ENCODE peak calls at places on chromosomes 11 and 22, in ten cellular contexts. One of them, this sample, is unnamed. For H3K9me3, the result is how much of the 10 kb centered on the place peaks cover.

GRCh38 chr11:113847580-113847979 is 27.8 kb downstream of the USP28 start:
- DNase-seq in tibial nerve: no peak
- DNase-seq in heart left ventricle: no peak
- DNase-seq in adrenal gland: no peak
- DNase-seq in mucosa of descending colon: no peak
- DNase-seq in Peyer's patch: no peak
- DNase-seq in cardiac muscle cell: no peak
- DNase-seq in CD8-positive, alpha-beta memory T cell: no peak
- DNase-seq in fibroblast of lung: no peak
- DNase-seq in trophoblast cell: no peak
- DNase-seq in this sample: no peak

GRCh38 chr11:87740968-87741367 is 434.3 kb downstream of the RAB38 start:
- DNase-seq in tibial nerve: no peak
- DNase-seq in heart left ventricle: no peak
- DNase-seq in adrenal gland: no peak
- DNase-seq in mucosa of descending colon: peak
- DNase-seq in Peyer's patch: no peak
- DNase-seq in cardiac muscle cell: no peak
- DNase-seq in CD8-positive, alpha-beta memory T cell: no peak
- DNase-seq in fibroblast of lung: no peak
- DNase-seq in trophoblast cell: no peak
- DNase-seq in this sample: no peak

GRCh38 chr22:37234736-37235711 is 9.0 kb downstream of the RAC2 start:
- DNase-seq in tibial nerve: no peak
- DNase-seq in heart left ventricle: no peak
- DNase-seq in adrenal gland: no peak
- DNase-seq in mucosa of descending colon: no peak
- DNase-seq in Peyer's patch: peak
- DNase-seq in cardiac muscle cell: no peak
- DNase-seq in CD8-positive, alpha-beta memory T cell: no peak
- DNase-seq in fibroblast of lung: no peak
- DNase-seq in trophoblast cell: no peak
- DNase-seq in this sample: no peak

GRCh38 chr11:122453586-122453985 is 201.9 kb upstream of the UBASH3B start:
- DNase-seq in tibial nerve: no peak
- DNase-seq in heart left ventricle: no peak
- DNase-seq in adrenal gland: no peak
- DNase-seq in mucosa of descending colon: no peak
- DNase-seq in Peyer's patch: no peak
- DNase-seq in cardiac muscle cell: no peak
- DNase-seq in CD8-positive, alpha-beta memory T cell: no peak
- DNase-seq in fibroblast of lung: peak
- DNase-seq in trophoblast cell: no peak
- DNase-seq in this sample: no peak

GRCh38 chr11:16080688-16081388 is 275.5 kb downstream of the SOX6 start:
- DNase-seq in tibial nerve: no peak
- DNase-seq in heart left ventricle: no peak
- DNase-seq in adrenal gland: no peak
- DNase-seq in mucosa of descending colon: no peak
- DNase-seq in Peyer's patch: no peak
- DNase-seq in cardiac muscle cell: no peak
- DNase-seq in CD8-positive, alpha-beta memory T cell: no peak
- DNase-seq in fibroblast of lung: no peak
- DNase-seq in trophoblast cell: no peak
- DNase-seq in this sample: no peak

GRCh38 chr11:124085583-124085982 is 29.7 kb upstream of the VWA5A start:
- DNase-seq in tibial nerve: no peak
- DNase-seq in heart left ventricle: no peak
- DNase-seq in adrenal gland: no peak
- DNase-seq in mucosa of descending colon: no peak
- DNase-seq in Peyer's patch: no peak
- DNase-seq in cardiac muscle cell: no peak
- DNase-seq in CD8-positive, alpha-beta memory T cell: no peak
- DNase-seq in fibroblast of lung: no peak
- DNase-seq in trophoblast cell: peak
- DNase-seq in this sample: no peak

GRCh38 chr11:116086426-116086825 is 582.2 kb upstream of the CADM1 start:
- DNase-seq in tibial nerve: no peak
- DNase-seq in heart left ventricle: no peak
- DNase-seq in adrenal gland: no peak
- DNase-seq in mucosa of descending colon: no peak
- DNase-seq in Peyer's patch: no peak
- DNase-seq in cardiac muscle cell: no peak
- DNase-seq in CD8-positive, alpha-beta memory T cell: no peak
- DNase-seq in fibroblast of lung: no peak
- DNase-seq in trophoblast cell: no peak
- DNase-seq in this sample: no peak

GRCh38 chr22:30045001-30045887 is 35.0 kb upstream of the HORMAD2 start:
- DNase-seq in tibial nerve: no peak
- DNase-seq in heart left ventricle: no peak
- DNase-seq in adrenal gland: no peak
- DNase-seq in mucosa of descending colon: no peak
- DNase-seq in Peyer's patch: no peak
- DNase-seq in cardiac muscle cell: no peak
- DNase-seq in CD8-positive, alpha-beta memory T cell: no peak
- DNase-seq in fibroblast of lung: no peak
- DNase-seq in trophoblast cell: no peak
- DNase-seq in this sample: no peak

GRCh38 chr11:74820763-74821162 is 72.1 kb downstream of the RNF169 start:
- DNase-seq in tibial nerve: no peak
- DNase-seq in heart left ventricle: no peak
- DNase-seq in adrenal gland: no peak
- DNase-seq in mucosa of descending colon: no peak
- DNase-seq in Peyer's patch: no peak
- DNase-seq in cardiac muscle cell: peak
- DNase-seq in CD8-positive, alpha-beta memory T cell: no peak
- DNase-seq in fibroblast of lung: peak
- DNase-seq in trophoblast cell: no peak
- DNase-seq in this sample: no peak

DNA sequence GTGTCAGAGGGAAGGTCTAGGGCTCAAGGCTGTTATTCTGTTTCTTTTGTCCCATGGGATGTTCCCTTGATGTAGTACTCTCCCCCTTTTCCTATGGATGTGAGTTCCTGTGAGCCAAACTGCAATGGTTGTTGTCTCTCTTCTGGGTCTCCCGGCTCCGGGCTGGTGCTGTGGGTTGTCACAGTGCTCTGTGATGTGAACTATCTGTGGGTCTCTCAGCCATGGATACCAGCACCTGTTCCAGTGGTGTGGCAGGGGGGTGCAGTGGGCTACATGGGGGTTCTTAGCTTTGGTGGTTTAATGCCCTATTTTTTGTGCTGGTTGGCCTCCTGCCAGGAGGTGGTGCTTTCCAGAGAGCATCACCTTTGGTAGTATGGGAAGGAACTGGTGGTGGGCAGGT is 941.1 kb downstream of the KCNA4 start:
- DNase-seq in tibial nerve: no peak
- DNase-seq in heart left ventricle: no peak
- DNase-seq in adrenal gland: no peak
- DNase-seq in mucosa of descending colon: no peak
- DNase-seq in Peyer's patch: no peak
- DNase-seq in cardiac muscle cell: no peak
- DNase-seq in CD8-positive, alpha-beta memory T cell: no peak
- DNase-seq in fibroblast of lung: no peak
- DNase-seq in trophoblast cell: no peak
- DNase-seq in this sample: no peak
- H3K9me3 ChIP-seq in tibial nerve: under half
- H3K9me3 ChIP-seq in heart left ventricle: under half
- H3K9me3 ChIP-seq in adrenal gland: under half
- H3K9me3 ChIP-seq in mucosa of descending colon: under half
- H3K9me3 ChIP-seq in Peyer's patch: under half
- H3K9me3 ChIP-seq in cardiac muscle cell: under half
- H3K9me3 ChIP-seq in CD8-positive, alpha-beta memory T cell: under half
- H3K9me3 ChIP-seq in fibroblast of lung: under half
- H3K9me3 ChIP-seq in trophoblast cell: under half
- H3K9me3 ChIP-seq in this sample: half or more

GRCh38 chr22:24502540-24502939 is 7.4 kb downstream of the UPB1 start:
- DNase-seq in tibial nerve: no peak
- DNase-seq in heart left ventricle: no peak
- DNase-seq in adrenal gland: no peak
- DNase-seq in mucosa of descending colon: no peak
- DNase-seq in Peyer's patch: no peak
- DNase-seq in cardiac muscle cell: no peak
- DNase-seq in CD8-positive, alpha-beta memory T cell: no peak
- DNase-seq in fibroblast of lung: no peak
- DNase-seq in trophoblast cell: no peak
- DNase-seq in this sample: no peak

GRCh38 chr22:24501366-24502005 is 6.4 kb downstream of the UPB1 start:
- DNase-seq in tibial nerve: no peak
- DNase-seq in heart left ventricle: no peak
- DNase-seq in adrenal gland: no peak
- DNase-seq in mucosa of descending colon: no peak
- DNase-seq in Peyer's patch: no peak
- DNase-seq in cardiac muscle cell: no peak
- DNase-seq in CD8-positive, alpha-beta memory T cell: no peak
- DNase-seq in fibroblast of lung: no peak
- DNase-seq in trophoblast cell: no peak
- DNase-seq in this sample: no peak

GRCh38 chr22:24503137-24503850 is 8.2 kb downstream of the UPB1 start:
- DNase-seq in tibial nerve: peak
- DNase-seq in heart left ventricle: peak
- DNase-seq in adrenal gland: peak
- DNase-seq in mucosa of descending colon: peak
- DNase-seq in Peyer's patch: peak
- DNase-seq in cardiac muscle cell: peak
- DNase-seq in CD8-positive, alpha-beta memory T cell: peak
- DNase-seq in fibroblast of lung: peak
- DNase-seq in trophoblast cell: peak
- DNase-seq in this sample: peak

GRCh38 chr22:24505337-24505736 is 10.2 kb downstream of the UPB1 start:
- DNase-seq in tibial nerve: no peak
- DNase-seq in heart left ventricle: no peak
- DNase-seq in adrenal gland: no peak
- DNase-seq in mucosa of descending colon: no peak
- DNase-seq in Peyer's patch: no peak
- DNase-seq in cardiac muscle cell: no peak
- DNase-seq in CD8-positive, alpha-beta memory T cell: no peak
- DNase-seq in fibroblast of lung: no peak
- DNase-seq in trophoblast cell: no peak
- DNase-seq in this sample: no peak

DNA sequence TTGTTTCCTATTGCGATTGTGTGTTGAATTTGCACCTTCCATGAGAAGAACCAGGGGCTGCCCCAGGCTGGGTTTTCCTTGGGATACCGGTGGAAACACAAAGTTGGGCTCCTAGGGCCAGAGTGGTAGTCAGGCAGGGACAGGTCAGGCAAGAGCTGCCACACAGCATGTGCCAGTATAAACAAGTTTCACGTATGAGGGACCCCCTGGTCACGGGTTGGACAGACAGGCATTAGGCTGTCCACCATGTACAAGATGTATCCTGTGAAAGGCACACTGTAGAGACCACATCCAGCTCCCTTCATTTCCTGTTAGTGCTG is 8.7 kb downstream of the UPB1 start:
- DNase-seq in tibial nerve: no peak
- DNase-seq in heart left ventricle: no peak
- DNase-seq in adrenal gland: no peak
- DNase-seq in mucosa of descending colon: no peak
- DNase-seq in Peyer's patch: no peak
- DNase-seq in cardiac muscle cell: no peak
- DNase-seq in CD8-positive, alpha-beta memory T cell: no peak
- DNase-seq in fibroblast of lung: no peak
- DNase-seq in trophoblast cell: no peak
- DNase-seq in this sample: no peak
- H3K4me3 ChIP-seq in tibial nerve: no peak
- H3K4me3 ChIP-seq in heart left ventricle: no peak
- H3K4me3 ChIP-seq in adrenal gland: no peak
- H3K4me3 ChIP-seq in mucosa of descending colon: no peak
- H3K4me3 ChIP-seq in Peyer's patch: no peak
- H3K4me3 ChIP-seq in cardiac muscle cell: no peak
- H3K4me3 ChIP-seq in CD8-positive, alpha-beta memory T cell: no peak
- H3K4me3 ChIP-seq in fibroblast of lung: no peak
- H3K4me3 ChIP-seq in trophoblast cell: no peak
- H3K4me3 ChIP-seq in this sample: no peak

DNA sequence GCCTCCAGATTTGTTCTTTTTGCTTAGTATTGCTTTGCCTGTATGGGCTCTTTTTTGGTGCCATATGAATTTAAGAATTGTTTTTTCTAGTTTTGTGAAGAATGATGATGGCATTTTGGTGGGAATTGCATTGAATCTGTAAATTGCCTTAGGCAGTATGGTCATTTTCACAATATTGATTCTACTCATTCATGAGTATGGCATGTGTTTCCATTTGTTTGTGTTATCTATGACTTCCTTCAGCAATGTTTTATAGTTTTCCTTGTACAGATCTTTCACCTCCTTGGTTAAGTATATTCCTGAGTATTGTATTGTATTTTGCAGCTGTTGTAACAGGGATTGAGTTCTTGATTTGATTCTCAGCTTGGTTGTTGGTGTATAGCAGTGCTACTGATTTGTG is 18.3 kb upstream of the ZBED5 start:
- DNase-seq in tibial nerve: no peak
- DNase-seq in heart left ventricle: no peak
- DNase-seq in adrenal gland: no peak
- DNase-seq in mucosa of descending colon: no peak
- DNase-seq in Peyer's patch: no peak
- DNase-seq in cardiac muscle cell: no peak
- DNase-seq in CD8-positive, alpha-beta memory T cell: no peak
- DNase-seq in fibroblast of lung: no peak
- DNase-seq in trophoblast cell: no peak
- DNase-seq in this sample: no peak
- H3K9me3 ChIP-seq in tibial nerve: under half
- H3K9me3 ChIP-seq in heart left ventricle: under half
- H3K9me3 ChIP-seq in adrenal gland: under half
- H3K9me3 ChIP-seq in mucosa of descending colon: under half
- H3K9me3 ChIP-seq in Peyer's patch: under half
- H3K9me3 ChIP-seq in cardiac muscle cell: under half
- H3K9me3 ChIP-seq in CD8-positive, alpha-beta memory T cell: under half
- H3K9me3 ChIP-seq in fibroblast of lung: under half
- H3K9me3 ChIP-seq in trophoblast cell: under half
- H3K9me3 ChIP-seq in this sample: under half

GRCh38 chr22:41563051-41563711 is 2.4 kb downstream of the CSDC2 start:
- DNase-seq in tibial nerve: no peak
- DNase-seq in heart left ventricle: no peak
- DNase-seq in adrenal gland: peak
- DNase-seq in mucosa of descending colon: peak
- DNase-seq in Peyer's patch: no peak
- DNase-seq in cardiac muscle cell: peak
- DNase-seq in CD8-positive, alpha-beta memory T cell: no peak
- DNase-seq in fibroblast of lung: peak
- DNase-seq in trophoblast cell: no peak
- DNase-seq in this sample: no peak

GRCh38 chr22:41561335-41561734 is 525 bp downstream of the CSDC2 start:
- DNase-seq in tibial nerve: no peak
- DNase-seq in heart left ventricle: no peak
- DNase-seq in adrenal gland: peak
- DNase-seq in mucosa of descending colon: no peak
- DNase-seq in Peyer's patch: no peak
- DNase-seq in cardiac muscle cell: no peak
- DNase-seq in CD8-positive, alpha-beta memory T cell: no peak
- DNase-seq in fibroblast of lung: no peak
- DNase-seq in trophoblast cell: no peak
- DNase-seq in this sample: no peak

GRCh38 chr22:41560095-41560487 is 719 bp upstream of the CSDC2 start:
- DNase-seq in tibial nerve: no peak
- DNase-seq in heart left ventricle: no peak
- DNase-seq in adrenal gland: no peak
- DNase-seq in mucosa of descending colon: no peak
- DNase-seq in Peyer's patch: no peak
- DNase-seq in cardiac muscle cell: no peak
- DNase-seq in CD8-positive, alpha-beta memory T cell: no peak
- DNase-seq in fibroblast of lung: no peak
- DNase-seq in trophoblast cell: no peak
- DNase-seq in this sample: no peak

GRCh38 chr22:41562461-41562860 is 1.7 kb downstream of the CSDC2 start:
- DNase-seq in tibial nerve: no peak
- DNase-seq in heart left ventricle: no peak
- DNase-seq in adrenal gland: no peak
- DNase-seq in mucosa of descending colon: no peak
- DNase-seq in Peyer's patch: no peak
- DNase-seq in cardiac muscle cell: no peak
- DNase-seq in CD8-positive, alpha-beta memory T cell: no peak
- DNase-seq in fibroblast of lung: no peak
- DNase-seq in trophoblast cell: no peak
- DNase-seq in this sample: no peak

GRCh38 chr22:41561788-41562187 is 978 bp downstream of the CSDC2 start:
- DNase-seq in tibial nerve: no peak
- DNase-seq in heart left ventricle: no peak
- DNase-seq in adrenal gland: peak
- DNase-seq in mucosa of descending colon: peak
- DNase-seq in Peyer's patch: no peak
- DNase-seq in cardiac muscle cell: no peak
- DNase-seq in CD8-positive, alpha-beta memory T cell: no peak
- DNase-seq in fibroblast of lung: no peak
- DNase-seq in trophoblast cell: no peak
- DNase-seq in this sample: peak
- H3K4me3 ChIP-seq in tibial nerve: no peak
- H3K4me3 ChIP-seq in heart left ventricle: peak
- H3K4me3 ChIP-seq in adrenal gland: peak
- H3K4me3 ChIP-seq in mucosa of descending colon: no peak
- H3K4me3 ChIP-seq in Peyer's patch: no peak
- H3K4me3 ChIP-seq in cardiac muscle cell: no peak
- H3K4me3 ChIP-seq in CD8-positive, alpha-beta memory T cell: no peak
- H3K4me3 ChIP-seq in fibroblast of lung: peak
- H3K4me3 ChIP-seq in trophoblast cell: no peak
- H3K4me3 ChIP-seq in this sample: peak